ENCODE peak calls at places on chromosomes 1 and 21, in six cellular contexts. O is upper lobe of left lung, R is H54, D is A549, X is testis, C is IMR-90. H is an unnamed sample.

GRCh38 chr1:50418600-50419109 is 4.6 kb downstream of the DMRTA2 start:
- DNase-seq in O (peak; percentile 82), X (no peak), R (no peak), D (no peak), C (no peak), H (no peak)

GRCh38 chr1:240285541-240285940 is 193.9 kb downstream of the FMN2 start:
- DNase-seq in R (no peak), C (peak; percentile 65), O (no peak), X (no peak), D (no peak), H (no peak)

GRCh38 chr1:52348704-52349301 is 17.2 kb downstream of the CC2D1B start:
- DNase-seq in C (peak; percentile 44), D (no peak), X (peak; percentile 65), O (no peak), R (peak; percentile 26), H (no peak)

GRCh38 chr1:98323396-98323795 is 338.1 kb upstream of the SNX7 start:
- DNase-seq in D (peak; percentile 20), X (no peak), R (no peak), C (peak; percentile 82), O (no peak), H (no peak)

GRCh38 chr1:11044086-11044848 is 2.8 kb downstream of the MASP2 start:
- DNase-seq in D (no peak), O (no peak), C (no peak), X (no peak), R (no peak), H (no peak)

GRCh38 chr1:14598498-14599172 is at the start of gene KAZN:
- DNase-seq in X (peak; percentile 28), O (peak; percentile 88), D (no peak), C (no peak), R (peak; percentile 23), H (no peak)

GRCh38 chr1:174875306-174875705 is 124.4 kb upstream of the CACYBP start:
- DNase-seq in D (no peak), C (no peak), O (no peak), R (no peak), X (no peak), H (no peak)

GRCh38 chr1:86915737-86916235 is 1.4 kb downstream of the HS2ST1 start:
- DNase-seq in R (no peak), C (no peak), D (no peak), X (no peak), O (no peak), H (no peak)

GRCh38 chr1:247576514-247576913 is 11.6 kb upstream of the OR2G2 start:
- DNase-seq in R (no peak), D (no peak), O (no peak), X (no peak), C (no peak), H (peak; percentile 38)

GRCh38 chr1:211017066-211017691 is 116.8 kb downstream of the KCNH1 start:
- DNase-seq in R (no peak), O (no peak), X (no peak), D (no peak), C (peak; percentile 6), H (no peak)

GRCh38 chr1:154969741-154970452 is 650 bp downstream of the SHC1 start:
- DNase-seq in O (peak; percentile 80), R (no peak), C (no peak), X (no peak), D (no peak), H (no peak)

GRCh38 chr21:37367758-37368535 is 1.4 kb downstream of the DYRK1A start:
- DNase-seq in O (peak; percentile 86), X (peak; percentile 43), R (no peak), C (peak; percentile 35), D (no peak), H (peak; percentile 62)

GRCh38 chr1:228781161-228781771 is 46.0 kb downstream of the RHOU start:
- DNase-seq in R (no peak), D (no peak), C (peak; percentile 63), O (no peak), X (peak; percentile 41), H (peak; percentile 1)

GRCh38 chr1:113153116-113153803 is 80.3 kb downstream of the LRIG2 start:
- DNase-seq in R (no peak), C (no peak), D (no peak), X (no peak), O (no peak), H (peak; percentile 28)

GRCh38 chr1:37763791-37764741 is 854 bp downstream of the EPHA10 start:
- DNase-seq in D (no peak), R (no peak), C (peak; percentile 37), X (peak; percentile 68), O (peak; percentile 77), H (peak; percentile 64)

GRCh38 chr1:186002426-186002825 is 268.2 kb downstream of the HMCN1 start:
- DNase-seq in X (no peak), R (no peak), C (peak; percentile 6), O (no peak), D (no peak), H (no peak)

GRCh38 chr1:46449223-46450159 is 40.1 kb upstream of the DMBX1 start:
- DNase-seq in X (no peak), D (no peak), C (no peak), R (no peak), O (no peak), H (peak; percentile 15)

GRCh38 chr1:31786366-31787060 is 22.4 kb upstream of the ADGRB2 start:
- DNase-seq in O (peak; percentile 52), R (no peak), D (no peak), C (no peak), X (no peak), H (no peak)

DNA sequence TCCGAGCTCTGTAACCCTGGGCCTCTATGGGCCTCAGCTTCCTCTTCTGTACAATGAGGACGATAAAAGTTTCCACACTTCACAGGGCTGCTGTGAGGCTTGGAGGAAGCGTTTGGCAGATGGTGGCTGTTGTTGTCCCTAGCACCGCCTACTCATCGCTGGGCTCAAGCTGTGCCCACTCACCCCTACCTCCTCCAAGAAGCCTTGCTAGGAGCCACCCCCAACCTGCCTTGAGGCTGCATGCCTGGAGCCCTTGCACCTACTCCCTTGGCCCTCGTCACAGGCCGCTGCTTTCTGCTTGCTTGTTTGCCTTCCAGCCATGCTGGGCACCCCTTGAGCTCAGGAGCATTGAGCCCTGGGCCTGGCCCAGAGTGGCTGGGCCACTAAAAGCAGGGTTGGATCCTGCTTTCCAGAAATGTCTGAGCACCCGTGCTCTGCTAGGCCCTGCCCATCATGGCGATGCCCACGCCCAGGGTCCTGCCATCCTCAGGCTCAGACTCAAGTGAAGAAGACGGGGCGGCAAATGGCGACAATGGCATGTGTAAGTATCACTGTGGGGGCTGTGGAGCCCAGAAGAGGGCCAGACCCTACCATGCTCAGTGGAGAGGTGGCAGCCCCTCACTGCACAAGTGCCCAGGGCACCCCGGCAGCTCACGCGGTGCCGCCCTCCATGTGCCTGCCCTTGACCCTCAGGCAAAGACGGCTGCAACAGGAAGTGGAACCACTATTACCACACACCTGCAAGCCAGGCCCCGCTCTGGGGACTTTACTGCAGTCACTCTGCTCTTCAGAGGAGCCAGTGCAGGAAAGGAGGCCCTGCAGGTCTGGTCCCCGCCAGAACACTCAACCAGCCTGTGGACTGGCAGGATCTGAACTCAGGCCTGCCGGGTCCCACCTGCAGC is 9.5 kb downstream of the SH3BGRL3 start:
- DNase-seq in C (no peak), O (peak; percentile 82), R (no peak), X (no peak), D (no peak), H (peak; percentile 57)
- TF ChIP-seq POLR2A in C (no peak), O (no peak), R (no peak), X (no peak), D (no peak), H (no peak)

DNA sequence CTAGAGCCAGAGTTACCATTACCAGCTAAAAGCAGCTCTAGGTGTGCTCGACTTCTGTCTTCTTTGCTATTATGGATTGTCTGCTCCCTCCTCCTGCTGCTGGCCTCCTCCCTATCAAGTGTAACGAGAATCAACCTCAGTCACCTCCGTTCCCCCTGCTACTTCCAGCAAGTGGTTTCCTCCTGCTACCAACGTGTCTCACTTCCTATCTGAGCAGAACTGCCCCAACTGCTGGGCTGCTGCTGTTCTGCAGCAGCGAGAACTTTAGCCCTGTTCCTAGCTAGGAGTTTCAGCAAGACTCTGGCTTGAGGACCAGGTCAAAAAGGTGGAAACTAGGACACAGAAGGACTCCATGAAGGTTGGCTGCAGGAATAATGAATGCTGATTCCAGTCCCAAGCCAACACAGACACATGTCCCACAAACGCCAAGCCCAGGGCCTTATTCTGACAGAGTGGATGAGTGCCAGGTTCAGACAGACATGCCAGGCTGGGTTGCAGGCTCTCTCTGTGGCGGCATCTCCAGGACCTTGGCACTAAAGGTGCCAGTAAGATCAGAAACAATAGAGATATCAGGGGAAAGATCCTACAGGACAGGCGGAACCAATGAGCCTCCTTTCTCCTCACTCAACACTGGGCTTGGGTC is 46.9 kb downstream of the CD34 start:
- DNase-seq in R (no peak), O (no peak), D (no peak), C (no peak), X (no peak), H (no peak)
- TF ChIP-seq POLR2A in R (no peak), O (no peak), D (no peak), C (no peak), X (no peak), H (peak; percentile 17)

GRCh38 chr1:213956295-213956770 is 31.4 kb upstream of the PROX1 start:
- DNase-seq in X (no peak), O (no peak), D (no peak), C (no peak), R (no peak), H (no peak)

GRCh38 chr1:213953816-213954215 is 34.0 kb upstream of the PROX1 start:
- DNase-seq in D (no peak), R (no peak), O (peak; percentile 11), C (no peak), X (no peak), H (no peak)

GRCh38 chr1:213947200-213947775 is 40.5 kb upstream of the PROX1 start:
- DNase-seq in D (no peak), O (no peak), R (no peak), C (no peak), X (no peak), H (no peak)

GRCh38 chr1:213951876-213952275 is 35.9 kb upstream of the PROX1 start:
- DNase-seq in D (no peak), X (no peak), C (no peak), R (no peak), O (no peak), H (no peak)
- TF ChIP-seq POLR2A in D (no peak), X (no peak), C (no peak), R (no peak), O (no peak), H (no peak)

GRCh38 chr1:145999321-146000024 is 3.1 kb upstream of the TXNIP start:
- DNase-seq in D (no peak), R (no peak), X (no peak), C (no peak), O (no peak), H (no peak)

GRCh38 chr1:145996433-145997155 is at the start of gene TXNIP:
- DNase-seq in R (peak; percentile 97), X (peak; percentile 100), D (peak; percentile 99), C (peak; percentile 96), O (peak; percentile 96), H (peak; percentile 98)

GRCh38 chr1:145997156-145998023 is 1.0 kb upstream of the TXNIP start:
- DNase-seq in O (peak; percentile 44), X (peak; percentile 60), C (no peak), D (no peak), R (no peak), H (peak; percentile 83)

GRCh38 chr1:146007048-146007784 is 10.8 kb upstream of the TXNIP start:
- DNase-seq in X (peak; percentile 77), R (peak; percentile 40), O (no peak), C (peak; percentile 78), D (peak; percentile 58), H (peak; percentile 94)

DNA sequence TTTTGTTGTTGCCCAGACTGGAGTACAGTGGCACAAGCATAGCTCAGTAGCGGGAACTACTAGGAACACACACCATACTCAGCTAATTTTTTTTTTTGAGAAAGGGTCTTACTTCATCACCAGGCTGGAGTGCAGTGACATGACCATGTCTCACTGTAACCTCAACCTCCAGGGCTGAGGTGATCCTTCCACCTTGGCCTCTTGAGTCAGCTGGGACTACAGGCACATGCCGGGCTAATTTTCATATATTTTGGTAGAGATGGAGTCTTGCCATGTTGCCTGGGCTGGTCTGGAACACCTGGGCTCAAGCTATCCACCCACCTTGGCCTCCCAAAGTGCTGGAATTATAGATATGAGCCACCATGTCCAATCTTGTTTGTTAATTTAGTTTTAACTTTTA is 5.4 kb upstream of the TXNIP start:
- DNase-seq in X (no peak), C (no peak), O (no peak), D (no peak), R (no peak), H (no peak)
- TF ChIP-seq POLR2A in X (no peak), C (no peak), O (no peak), D (no peak), R (no peak), H (no peak)